ENCODE peak calls at places on chromosomes 4 and X, in ten cellular contexts. One of them, this sample, is unnamed.
A peak's percentile ranks its signal among the peaks of the same experiment; 100 is the strongest.

GRCh38 chr4:113584407-113585150 is 177.0 kb downstream of the CAMK2D start:
- DNase-seq in retinal pigment epithelial cell: peak; percentile 79
- DNase-seq in cardiac muscle cell: peak; percentile 49
- DNase-seq in AG09319: no peak
- DNase-seq in brain microvascular endothelial cell: peak; percentile 93
- DNase-seq in neural crest cell: no peak
- DNase-seq in tibial nerve: no peak
- DNase-seq in B cell: no peak
- DNase-seq in GM12865: no peak
- DNase-seq in OCI-LY7: no peak
- DNase-seq in this sample: no peak

GRCh38 chr4:15104825-15105224 is 102.5 kb downstream of the CPEB2 start:
- DNase-seq in retinal pigment epithelial cell: no peak
- DNase-seq in cardiac muscle cell: no peak
- DNase-seq in AG09319: no peak
- DNase-seq in brain microvascular endothelial cell: peak; percentile 3
- DNase-seq in neural crest cell: no peak
- DNase-seq in tibial nerve: no peak
- DNase-seq in B cell: no peak
- DNase-seq in GM12865: no peak
- DNase-seq in OCI-LY7: no peak
- DNase-seq in this sample: no peak

GRCh38 chr4:51885371-51885770 is 42.4 kb downstream of the DCUN1D4 start:
- DNase-seq in retinal pigment epithelial cell: peak; percentile 0
- DNase-seq in cardiac muscle cell: peak; percentile 44
- DNase-seq in AG09319: no peak
- DNase-seq in brain microvascular endothelial cell: peak; percentile 35
- DNase-seq in neural crest cell: no peak
- DNase-seq in tibial nerve: no peak
- DNase-seq in B cell: peak; percentile 13
- DNase-seq in GM12865: peak; percentile 24
- DNase-seq in OCI-LY7: peak; percentile 29
- DNase-seq in this sample: peak; percentile 22

GRCh38 chr4:43379001-43379400 is 486.5 kb downstream of the GRXCR1 start:
- DNase-seq in retinal pigment epithelial cell: no peak
- DNase-seq in cardiac muscle cell: no peak
- DNase-seq in AG09319: no peak
- DNase-seq in brain microvascular endothelial cell: no peak
- DNase-seq in neural crest cell: no peak
- DNase-seq in tibial nerve: no peak
- DNase-seq in B cell: no peak
- DNase-seq in GM12865: no peak
- DNase-seq in OCI-LY7: no peak
- DNase-seq in this sample: no peak

GRCh38 chrX:134254511-134254910 is 17.5 kb downstream of the CCDC160 start:
- DNase-seq in retinal pigment epithelial cell: no peak
- DNase-seq in cardiac muscle cell: no peak
- DNase-seq in AG09319: no peak
- DNase-seq in brain microvascular endothelial cell: no peak
- DNase-seq in neural crest cell: no peak
- DNase-seq in tibial nerve: no peak
- DNase-seq in B cell: no peak
- DNase-seq in GM12865: no peak
- DNase-seq in OCI-LY7: no peak
- DNase-seq in this sample: no peak

GRCh38 chrX:24601858-24602257 is 45.3 kb downstream of the PCYT1B start:
- DNase-seq in retinal pigment epithelial cell: no peak
- DNase-seq in cardiac muscle cell: no peak
- DNase-seq in AG09319: no peak
- DNase-seq in brain microvascular endothelial cell: no peak
- DNase-seq in neural crest cell: no peak
- DNase-seq in tibial nerve: no peak
- DNase-seq in B cell: no peak
- DNase-seq in GM12865: no peak
- DNase-seq in OCI-LY7: no peak
- DNase-seq in this sample: no peak

GRCh38 chr4:97496298-97496873 is 646.9 kb downstream of the STPG2 start:
- DNase-seq in retinal pigment epithelial cell: peak; percentile 27
- DNase-seq in cardiac muscle cell: no peak
- DNase-seq in AG09319: no peak
- DNase-seq in brain microvascular endothelial cell: no peak
- DNase-seq in neural crest cell: no peak
- DNase-seq in tibial nerve: no peak
- DNase-seq in B cell: no peak
- DNase-seq in GM12865: no peak
- DNase-seq in OCI-LY7: no peak
- DNase-seq in this sample: no peak

GRCh38 chrX:66017659-66018170 is 22.2 kb downstream of the VSIG4 start:
- DNase-seq in retinal pigment epithelial cell: no peak
- DNase-seq in cardiac muscle cell: no peak
- DNase-seq in AG09319: no peak
- DNase-seq in brain microvascular endothelial cell: no peak
- DNase-seq in neural crest cell: no peak
- DNase-seq in tibial nerve: no peak
- DNase-seq in B cell: no peak
- DNase-seq in GM12865: no peak
- DNase-seq in OCI-LY7: no peak
- DNase-seq in this sample: no peak

GRCh38 chrX:31199770-31200114 is 127.9 kb upstream of the FTHL17 start:
- DNase-seq in retinal pigment epithelial cell: no peak
- DNase-seq in cardiac muscle cell: no peak
- DNase-seq in AG09319: no peak
- DNase-seq in brain microvascular endothelial cell: no peak
- DNase-seq in neural crest cell: no peak
- DNase-seq in tibial nerve: no peak
- DNase-seq in B cell: no peak
- DNase-seq in GM12865: no peak
- DNase-seq in OCI-LY7: no peak
- DNase-seq in this sample: no peak

GRCh38 chr4:53459548-53459947 is 82.1 kb downstream of the FIP1L1 start:
- DNase-seq in retinal pigment epithelial cell: peak; percentile 85
- DNase-seq in cardiac muscle cell: peak; percentile 59
- DNase-seq in AG09319: no peak
- DNase-seq in brain microvascular endothelial cell: peak; percentile 48
- DNase-seq in neural crest cell: no peak
- DNase-seq in tibial nerve: no peak
- DNase-seq in B cell: no peak
- DNase-seq in GM12865: no peak
- DNase-seq in OCI-LY7: no peak
- DNase-seq in this sample: no peak

GRCh38 chrX:22220941-22221340 is 51.8 kb upstream of the CBLL2 start:
- DNase-seq in retinal pigment epithelial cell: peak; percentile 12
- DNase-seq in cardiac muscle cell: peak; percentile 18
- DNase-seq in AG09319: no peak
- DNase-seq in brain microvascular endothelial cell: peak; percentile 83
- DNase-seq in neural crest cell: no peak
- DNase-seq in tibial nerve: no peak
- DNase-seq in B cell: no peak
- DNase-seq in GM12865: no peak
- DNase-seq in OCI-LY7: no peak
- DNase-seq in this sample: no peak

GRCh38 chr4:107219681-107220080 is 183.6 kb upstream of the DKK2 start:
- DNase-seq in retinal pigment epithelial cell: no peak
- DNase-seq in cardiac muscle cell: peak; percentile 3
- DNase-seq in AG09319: no peak
- DNase-seq in brain microvascular endothelial cell: peak; percentile 27
- DNase-seq in neural crest cell: no peak
- DNase-seq in tibial nerve: no peak
- DNase-seq in B cell: no peak
- DNase-seq in GM12865: no peak
- DNase-seq in OCI-LY7: no peak
- DNase-seq in this sample: no peak

GRCh38 chrX:104854188-104854587 is 288.2 kb downstream of the IL1RAPL2 start:
- DNase-seq in retinal pigment epithelial cell: peak; percentile 25
- DNase-seq in cardiac muscle cell: no peak
- DNase-seq in AG09319: no peak
- DNase-seq in brain microvascular endothelial cell: no peak
- DNase-seq in neural crest cell: no peak
- DNase-seq in tibial nerve: no peak
- DNase-seq in B cell: no peak
- DNase-seq in GM12865: no peak
- DNase-seq in OCI-LY7: no peak
- DNase-seq in this sample: no peak

GRCh38 chr4:47032405-47033106 is 1.2 kb downstream of the GABRB1 start:
- DNase-seq in retinal pigment epithelial cell: peak; percentile 9
- DNase-seq in cardiac muscle cell: peak; percentile 65
- DNase-seq in AG09319: no peak
- DNase-seq in brain microvascular endothelial cell: peak; percentile 56
- DNase-seq in neural crest cell: peak; percentile 78
- DNase-seq in tibial nerve: no peak
- DNase-seq in B cell: peak; percentile 27
- DNase-seq in GM12865: peak; percentile 68
- DNase-seq in OCI-LY7: no peak
- DNase-seq in this sample: peak; percentile 60

GRCh38 chr4:21884615-21885014 is 64.0 kb downstream of the KCNIP4 start:
- DNase-seq in retinal pigment epithelial cell: no peak
- DNase-seq in cardiac muscle cell: no peak
- DNase-seq in AG09319: no peak
- DNase-seq in brain microvascular endothelial cell: no peak
- DNase-seq in neural crest cell: no peak
- DNase-seq in tibial nerve: no peak
- DNase-seq in B cell: no peak
- DNase-seq in GM12865: no peak
- DNase-seq in OCI-LY7: no peak
- DNase-seq in this sample: no peak

GRCh38 chr4:151231915-151232595 is 44.9 kb upstream of the PRSS48 start:
- DNase-seq in retinal pigment epithelial cell: no peak
- DNase-seq in cardiac muscle cell: peak; percentile 60
- DNase-seq in AG09319: no peak
- DNase-seq in brain microvascular endothelial cell: peak; percentile 47
- DNase-seq in neural crest cell: no peak
- DNase-seq in tibial nerve: no peak
- DNase-seq in B cell: no peak
- DNase-seq in GM12865: no peak
- DNase-seq in OCI-LY7: no peak
- DNase-seq in this sample: no peak

GRCh38 chrX:46628406-46629371 is 55.1 kb downstream of the CHST7 start:
- DNase-seq in retinal pigment epithelial cell: no peak
- DNase-seq in cardiac muscle cell: peak; percentile 38
- DNase-seq in AG09319: peak; percentile 32
- DNase-seq in brain microvascular endothelial cell: peak; percentile 35
- DNase-seq in neural crest cell: no peak
- DNase-seq in tibial nerve: peak; percentile 63
- DNase-seq in B cell: peak; percentile 20
- DNase-seq in GM12865: peak; percentile 89
- DNase-seq in OCI-LY7: peak; percentile 5
- DNase-seq in this sample: peak; percentile 35

GRCh38 chr4:189597341-189597740 is 343.3 kb upstream of the FRG1 start:
- DNase-seq in retinal pigment epithelial cell: no peak
- DNase-seq in cardiac muscle cell: no peak
- DNase-seq in AG09319: no peak
- DNase-seq in brain microvascular endothelial cell: no peak
- DNase-seq in neural crest cell: no peak
- DNase-seq in tibial nerve: no peak
- DNase-seq in B cell: no peak
- DNase-seq in GM12865: no peak
- DNase-seq in OCI-LY7: no peak
- DNase-seq in this sample: no peak

DNA sequence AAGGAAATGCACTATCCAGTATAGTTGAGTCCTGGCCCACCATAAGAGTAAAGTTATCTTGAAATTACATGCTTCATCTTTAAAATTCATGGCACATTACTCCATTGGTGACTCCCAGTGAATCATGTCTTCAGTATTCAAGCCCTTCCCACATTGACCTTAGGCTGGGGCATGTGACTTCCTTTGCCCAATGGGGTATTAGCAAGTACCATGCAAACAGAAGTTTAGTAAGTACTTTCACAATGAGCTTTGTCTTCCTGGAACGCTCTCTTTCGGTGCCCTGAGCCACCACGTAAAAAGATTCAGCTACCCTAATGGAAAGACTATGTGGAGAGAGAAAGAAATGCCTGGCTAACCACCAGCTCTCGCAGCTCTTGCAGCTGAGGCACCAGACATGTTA is 235.4 kb downstream of the HNRNPD start:
- DNase-seq in retinal pigment epithelial cell: no peak
- DNase-seq in cardiac muscle cell: no peak
- DNase-seq in AG09319: no peak
- DNase-seq in brain microvascular endothelial cell: no peak
- DNase-seq in neural crest cell: no peak
- DNase-seq in tibial nerve: no peak
- DNase-seq in B cell: no peak
- DNase-seq in GM12865: no peak
- DNase-seq in OCI-LY7: no peak
- DNase-seq in this sample: no peak
- TF ChIP-seq CTCF in retinal pigment epithelial cell: no peak
- TF ChIP-seq CTCF in cardiac muscle cell: no peak
- TF ChIP-seq CTCF in AG09319: no peak
- TF ChIP-seq CTCF in brain microvascular endothelial cell: no peak
- TF ChIP-seq CTCF in neural crest cell: no peak
- TF ChIP-seq CTCF in tibial nerve: no peak
- TF ChIP-seq CTCF in B cell: no peak
- TF ChIP-seq CTCF in GM12865: no peak
- TF ChIP-seq CTCF in OCI-LY7: no peak
- TF ChIP-seq CTCF in this sample: no peak

GRCh38 chr4:36159208-36159607 is 85.1 kb downstream of the ARAP2 start:
- DNase-seq in retinal pigment epithelial cell: no peak
- DNase-seq in cardiac muscle cell: no peak
- DNase-seq in AG09319: no peak
- DNase-seq in brain microvascular endothelial cell: no peak
- DNase-seq in neural crest cell: no peak
- DNase-seq in tibial nerve: no peak
- DNase-seq in B cell: no peak
- DNase-seq in GM12865: no peak
- DNase-seq in OCI-LY7: no peak
- DNase-seq in this sample: no peak
- TF ChIP-seq CTCF in retinal pigment epithelial cell: peak; percentile 26
- TF ChIP-seq CTCF in cardiac muscle cell: no peak
- TF ChIP-seq CTCF in AG09319: no peak
- TF ChIP-seq CTCF in brain microvascular endothelial cell: peak; percentile 14
- TF ChIP-seq CTCF in neural crest cell: no peak
- TF ChIP-seq CTCF in tibial nerve: no peak
- TF ChIP-seq CTCF in B cell: no peak
- TF ChIP-seq CTCF in GM12865: no peak
- TF ChIP-seq CTCF in OCI-LY7: peak; percentile 55
- TF ChIP-seq CTCF in this sample: no peak

GRCh38 chr4:29289118-29289517 is 1431.1 kb upstream of the PCDH7 start:
- DNase-seq in retinal pigment epithelial cell: no peak
- DNase-seq in cardiac muscle cell: no peak
- DNase-seq in AG09319: no peak
- DNase-seq in brain microvascular endothelial cell: no peak
- DNase-seq in neural crest cell: no peak
- DNase-seq in tibial nerve: no peak
- DNase-seq in B cell: no peak
- DNase-seq in GM12865: no peak
- DNase-seq in OCI-LY7: no peak
- DNase-seq in this sample: no peak
- TF ChIP-seq CTCF in retinal pigment epithelial cell: no peak
- TF ChIP-seq CTCF in cardiac muscle cell: no peak
- TF ChIP-seq CTCF in AG09319: no peak
- TF ChIP-seq CTCF in brain microvascular endothelial cell: no peak
- TF ChIP-seq CTCF in neural crest cell: no peak
- TF ChIP-seq CTCF in tibial nerve: no peak
- TF ChIP-seq CTCF in B cell: no peak
- TF ChIP-seq CTCF in GM12865: no peak
- TF ChIP-seq CTCF in OCI-LY7: no peak
- TF ChIP-seq CTCF in this sample: no peak

DNA sequence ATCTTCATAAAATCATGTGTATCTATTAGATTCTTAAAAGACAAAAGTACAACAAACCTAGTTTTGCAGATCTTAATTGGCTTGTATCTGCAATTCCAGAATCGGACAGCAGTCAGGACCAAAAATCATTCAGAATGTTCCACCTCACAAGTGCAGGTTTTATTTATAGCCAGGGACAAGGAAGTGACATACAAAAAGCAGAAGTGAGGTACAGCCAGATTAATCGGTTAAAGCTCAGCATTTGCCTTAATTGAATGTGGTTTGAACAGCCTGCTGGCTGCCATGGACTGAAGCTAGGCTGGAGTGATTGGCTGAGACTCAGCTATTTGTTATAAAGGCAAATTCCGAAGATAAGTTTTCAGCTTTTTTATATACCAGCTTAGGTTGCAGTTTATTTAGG is 932.6 kb downstream of the C4orf33 start:
- DNase-seq in retinal pigment epithelial cell: peak; percentile 9
- DNase-seq in cardiac muscle cell: no peak
- DNase-seq in AG09319: no peak
- DNase-seq in brain microvascular endothelial cell: no peak
- DNase-seq in neural crest cell: no peak
- DNase-seq in tibial nerve: no peak
- DNase-seq in B cell: peak; percentile 27
- DNase-seq in GM12865: peak; percentile 4
- DNase-seq in OCI-LY7: peak; percentile 81
- DNase-seq in this sample: no peak
- TF ChIP-seq CTCF in retinal pigment epithelial cell: no peak
- TF ChIP-seq CTCF in cardiac muscle cell: no peak
- TF ChIP-seq CTCF in AG09319: no peak
- TF ChIP-seq CTCF in brain microvascular endothelial cell: no peak
- TF ChIP-seq CTCF in neural crest cell: no peak
- TF ChIP-seq CTCF in tibial nerve: no peak
- TF ChIP-seq CTCF in B cell: no peak
- TF ChIP-seq CTCF in GM12865: no peak
- TF ChIP-seq CTCF in OCI-LY7: peak; percentile 34
- TF ChIP-seq CTCF in this sample: no peak

This sample was measured in GM20000.